ENCODE peak calls at places on chromosomes 12 and 14, in nine cellular contexts. N is GM04503; Q is heart left ventricle; J is iris pigment epithelial cell; A is stimulated activated naive CD4-positive, alpha-beta T cell; F is lower leg skin; U is G401; G is HCEC 1CT; L is activated gamma-delta T cell treated with anti-CD3 and anti-CD28 coated beads, Interleukin-2, amount 50 U/mL, for 16 hours. P is an unnamed sample.

GRCh38 chr12:50725011-50725899 is 38.6 kb upstream of the ATF1 start:
- DNase-seq in N (no peak), Q (no peak), J (peak), A (no peak), F (no peak), U (peak), G (peak), L (no peak), P (no peak)

GRCh38 chr14:79279645-79280399 is 931.5 kb downstream of the DIO2 start:
- DNase-seq in N (no peak), Q (no peak), J (no peak), A (no peak), F (no peak), U (peak), G (no peak), L (no peak), P (peak)

GRCh38 chr14:96170961-96171592 is 33.6 kb upstream of the BDKRB2 start:
- DNase-seq in N (no peak), Q (no peak), J (no peak), A (no peak), F (no peak), U (no peak), G (no peak), L (no peak), P (no peak)

GRCh38 chr12:67025543-67026114 is 243.5 kb upstream of the CAND1 start:
- DNase-seq in N (no peak), Q (no peak), J (peak), A (peak), F (no peak), U (peak), G (no peak), L (peak), P (peak)

GRCh38 chr12:95694148-95694547 is 96.4 kb downstream of the NTN4 start:
- DNase-seq in N (no peak), Q (peak), J (no peak), A (no peak), F (no peak), U (no peak), G (no peak), L (no peak), P (no peak)

GRCh38 chr14:51554953-51555352 is 96.8 kb upstream of the FRMD6 start:
- DNase-seq in N (no peak), Q (no peak), J (peak), A (no peak), F (no peak), U (no peak), G (peak), L (no peak), P (no peak)

GRCh38 chr14:84453541-84453940 is 1076.4 kb upstream of the FLRT2 start:
- DNase-seq in N (no peak), Q (no peak), J (peak), A (no peak), F (no peak), U (no peak), G (peak), L (no peak), P (no peak)

GRCh38 chr12:14510574-14510973 is 57.1 kb downstream of the PLBD1 start:
- DNase-seq in N (no peak), Q (no peak), J (no peak), A (no peak), F (no peak), U (no peak), G (no peak), L (no peak), P (no peak)

GRCh38 chr14:75323571-75323970 is 44.9 kb downstream of the FOS start:
- DNase-seq in N (no peak), Q (no peak), J (no peak), A (no peak), F (no peak), U (no peak), G (peak), L (no peak), P (no peak)

GRCh38 chr12:108199111-108199510 is 70.0 kb downstream of the WSCD2 start:
- DNase-seq in N (no peak), Q (no peak), J (no peak), A (no peak), F (no peak), U (peak), G (no peak), L (no peak), P (no peak)

GRCh38 chr12:109581856-109582255 is 8.3 kb downstream of the MVK start:
- DNase-seq in N (peak), Q (no peak), J (peak), A (no peak), F (no peak), U (no peak), G (no peak), L (no peak), P (no peak)

GRCh38 chr14:50855558-50855957 is 16.3 kb upstream of the ABHD12B start:
- DNase-seq in N (no peak), Q (no peak), J (no peak), A (no peak), F (no peak), U (no peak), G (peak), L (no peak), P (no peak)

GRCh38 chr12:49198431-49199155 is 9.7 kb upstream of the TUBA1A start:
- DNase-seq in N (peak), Q (peak), J (peak), A (no peak), F (no peak), U (peak), G (peak), L (no peak), P (peak)

GRCh38 chr12:115295886-115296285 is 611.9 kb upstream of the TBX3 start:
- DNase-seq in N (no peak), Q (no peak), J (no peak), A (no peak), F (no peak), U (no peak), G (no peak), L (no peak), P (no peak)

GRCh38 chr12:24232531-24232930 is 283.1 kb upstream of the SOX5 start:
- DNase-seq in N (no peak), Q (no peak), J (peak), A (no peak), F (no peak), U (no peak), G (no peak), L (no peak), P (no peak)

GRCh38 chr12:32069731-32070130 is 36.9 kb upstream of the BICD1 start:
- DNase-seq in N (no peak), Q (no peak), J (no peak), A (no peak), F (no peak), U (no peak), G (no peak), L (no peak), P (no peak)

GRCh38 chr12:1890119-1890703 is 28.2 kb downstream of the CACNA2D4 start:
- DNase-seq in N (no peak), Q (no peak), J (no peak), A (no peak), F (no peak), U (no peak), G (no peak), L (no peak), P (no peak)

GRCh38 chr12:31989987-31990386 is 30.8 kb downstream of the RESF1 start:
- DNase-seq in N (no peak), Q (no peak), J (peak), A (no peak), F (no peak), U (no peak), G (no peak), L (no peak), P (no peak)

GRCh38 chr14:24268225-24268624 is 3.2 kb downstream of the RABGGTA start:
- DNase-seq in N (no peak), Q (no peak), J (no peak), A (no peak), F (no peak), U (no peak), G (no peak), L (no peak), P (no peak)

GRCh38 chr12:66708704-66709443 is 30.0 kb upstream of the GRIP1 start:
- DNase-seq in N (no peak), Q (no peak), J (peak), A (no peak), F (no peak), U (no peak), G (no peak), L (no peak), P (no peak)

GRCh38 chr14:85421166-85421877 is 108.6 kb upstream of the FLRT2 start:
- DNase-seq in N (no peak), Q (no peak), J (peak), A (no peak), F (no peak), U (no peak), G (peak), L (no peak), P (no peak)

GRCh38 chr12:73341559-73342247 is 1069.5 kb downstream of the TRHDE start:
- DNase-seq in N (no peak), Q (no peak), J (no peak), A (no peak), F (no peak), U (no peak), G (no peak), L (no peak), P (no peak)

GRCh38 chr14:96349286-96350075 is 13.7 kb downstream of the ATG2B start:
- DNase-seq in N (no peak), Q (no peak), J (peak), A (no peak), F (no peak), U (no peak), G (peak), L (no peak), P (no peak)

GRCh38 chr14:104138098-104138890 is at the start of gene KIF26A:
- DNase-seq in N (no peak), Q (peak), J (peak), A (no peak), F (no peak), U (peak), G (no peak), L (no peak), P (peak)

GRCh38 chr12:132858727-132859266 is 28.6 kb downstream of the CHFR start:
- DNase-seq in N (no peak), Q (no peak), J (no peak), A (no peak), F (peak), U (no peak), G (no peak), L (no peak), P (no peak)

GRCh38 chr12:121592323-121592722 is 11.5 kb upstream of the KDM2B start:
- DNase-seq in N (no peak), Q (no peak), J (no peak), A (no peak), F (no peak), U (no peak), G (no peak), L (no peak), P (no peak)

GRCh38 chr14:101365329-101366158 is 195.8 kb upstream of the DIO3 start:
- DNase-seq in N (no peak), Q (no peak), J (no peak), A (no peak), F (no peak), U (no peak), G (no peak), L (no peak), P (peak)

GRCh38 chr12:87086118-87086891 is 830.1 kb upstream of the MGAT4C start:
- DNase-seq in N (no peak), Q (no peak), J (peak), A (no peak), F (no peak), U (no peak), G (peak), L (no peak), P (no peak)

GRCh38 chr14:94816113-94816512 is 46.2 kb upstream of the GSC start:
- DNase-seq in N (no peak), Q (no peak), J (no peak), A (no peak), F (no peak), U (no peak), G (no peak), L (no peak), P (no peak)

GRCh38 chr12:131840643-131841416 is 12.6 kb downstream of the MMP17 start:
- DNase-seq in N (no peak), Q (no peak), J (no peak), A (no peak), F (no peak), U (no peak), G (no peak), L (no peak), P (no peak)

GRCh38 chr12:110244372-110244771 is 36.7 kb upstream of the ATP2A2 start:
- DNase-seq in N (no peak), Q (no peak), J (no peak), A (no peak), F (no peak), U (no peak), G (no peak), L (no peak), P (no peak)

GRCh38 chr14:54727929-54728328 is 161.0 kb downstream of the SAMD4A start:
- DNase-seq in N (peak), Q (no peak), J (no peak), A (no peak), F (peak), U (no peak), G (no peak), L (no peak), P (no peak)

GRCh38 chr12:117231750-117232149 is 41.5 kb upstream of the FBXO21 start:
- DNase-seq in N (no peak), Q (no peak), J (no peak), A (no peak), F (no peak), U (no peak), G (no peak), L (no peak), P (no peak)

GRCh38 chr12:124633269-124633953 is 66.0 kb upstream of the NCOR2 start:
- DNase-seq in N (no peak), Q (no peak), J (peak), A (no peak), F (no peak), U (no peak), G (peak), L (no peak), P (no peak)

GRCh38 chr12:15772405-15773018 is 16.7 kb downstream of the EPS8 start:
- DNase-seq in N (no peak), Q (no peak), J (no peak), A (no peak), F (no peak), U (peak), G (peak), L (no peak), P (no peak)

GRCh38 chr12:19895609-19896008 is 456.3 kb downstream of the AEBP2 start:
- DNase-seq in N (no peak), Q (no peak), J (no peak), A (no peak), F (no peak), U (no peak), G (no peak), L (no peak), P (no peak)

GRCh38 chr14:72776701-72777255 is 117.1 kb downstream of the DPF3 start:
- DNase-seq in N (no peak), Q (no peak), J (no peak), A (no peak), F (no peak), U (no peak), G (no peak), L (no peak), P (no peak)

P was measured in retina.